ENCODE peak calls at places on chromosome 15, in six cellular contexts. S is NB4; Q is mesothelial cell of epicardium; G is left ventricle myocardium superior; L is activated T-helper 1 cell treated with anti-CD3 and anti-CD28 coated beads, Interleukin-12 subunit alpha, Interleukin-12 subunit beta, Interleukin-2, Interleukin-4 antibody, amounts not matched to agents 30 ng/mL and 10 ng/mL and 1 ng/mL, durations not matched to agents 14 hours and 24 hours and 36 hours; F is omental fat pad. Y is an unnamed sample.

GRCh38 chr15:67303490-67304363 is 49.1 kb downstream of the IQCH start:
- DNase-seq in Q (no peak), F (no peak), G (no peak), L (no peak), S (peak; percentile 39), Y (peak; percentile 5)

GRCh38 chr15:60592386-60593339 is 113.7 kb upstream of the ICE2 start:
- DNase-seq in S (no peak), Q (peak; percentile 76), G (peak; percentile 93), F (peak; percentile 35), L (peak; percentile 84), Y (peak; percentile 93)

GRCh38 chr15:84595660-84596059 is 5.1 kb upstream of the ZSCAN2 start:
- DNase-seq in G (peak; percentile 44), S (peak; percentile 54), F (no peak), L (no peak), Q (no peak), Y (peak; percentile 46)

GRCh38 chr15:58864602-58865419 is 68.7 kb downstream of the SLTM start:
- DNase-seq in L (no peak), Q (no peak), S (peak; percentile 78), F (no peak), G (peak; percentile 60), Y (peak; percentile 40)

GRCh38 chr15:94026458-94026967 is 204.8 kb upstream of the MCTP2 start:
- DNase-seq in Q (no peak), F (no peak), G (no peak), L (no peak), S (no peak), Y (no peak)

GRCh38 chr15:27951191-27951890 is 147.8 kb downstream of the OCA2 start:
- DNase-seq in G (no peak), Q (no peak), F (no peak), S (no peak), L (no peak), Y (no peak)

GRCh38 chr15:52331490-52332240 is 36.1 kb upstream of the MYO5C start:
- DNase-seq in F (no peak), Q (no peak), G (no peak), L (peak; percentile 58), S (peak; percentile 65), Y (peak; percentile 67)

GRCh38 chr15:79849789-79850188 is 47.0 kb downstream of the MTHFS start:
- DNase-seq in G (no peak), S (peak; percentile 54), F (no peak), Q (no peak), L (no peak), Y (peak; percentile 71)

GRCh38 chr15:71448688-71449114 is 333.4 kb downstream of the THSD4 start:
- DNase-seq in L (no peak), F (no peak), Q (peak; percentile 64), G (no peak), S (peak; percentile 45), Y (peak; percentile 70)

GRCh38 chr15:77738441-77739437 is 106.0 kb upstream of the LINGO1 start:
- DNase-seq in L (no peak), G (no peak), F (no peak), Q (no peak), S (no peak), Y (peak; percentile 17)

GRCh38 chr15:64651573-64652260 is 123.7 kb downstream of the RBPMS2 start:
- DNase-seq in G (no peak), L (peak; percentile 20), S (no peak), F (no peak), Q (no peak), Y (no peak)

GRCh38 chr15:57323806-57324589 is 52.3 kb upstream of the CGNL1 start:
- DNase-seq in L (no peak), G (no peak), F (no peak), S (peak; percentile 41), Q (no peak), Y (no peak)

GRCh38 chr15:70892912-70893560 is 410 bp downstream of the LRRC49 start:
- DNase-seq in G (no peak), Q (no peak), S (peak; percentile 54), L (no peak), F (no peak), Y (peak; percentile 66)

GRCh38 chr15:64050281-64051092 is 4.2 kb upstream of the DAPK2 start:
- DNase-seq in F (no peak), S (no peak), L (no peak), G (no peak), Q (no peak), Y (peak; percentile 0)

GRCh38 chr15:99999282-100000070 is 266.2 kb upstream of the LYSMD4 start:
- DNase-seq in S (no peak), G (no peak), Q (peak; percentile 34), F (no peak), L (no peak), Y (no peak)

GRCh38 chr15:38941399-38941953 is 376.9 kb upstream of the RASGRP1 start:
- DNase-seq in G (no peak), Q (no peak), L (no peak), F (no peak), S (no peak), Y (no peak)

GRCh38 chr15:82649226-82649999 is 2.2 kb upstream of the CPEB1 start:
- DNase-seq in S (no peak), L (no peak), F (no peak), G (no peak), Q (no peak), Y (no peak)

GRCh38 chr15:23081271-23081670 is 41.9 kb upstream of the TUBGCP5 start:
- DNase-seq in S (peak; percentile 34), G (no peak), F (no peak), L (no peak), Q (no peak), Y (peak; percentile 27)

GRCh38 chr15:99403597-99403996 is 152.3 kb downstream of the LRRC28 start:
- DNase-seq in Q (no peak), L (no peak), G (no peak), F (no peak), S (peak; percentile 52), Y (no peak)

GRCh38 chr15:70437882-70438331 is 325.5 kb downstream of the UACA start:
- DNase-seq in F (no peak), Q (peak; percentile 52), G (no peak), L (no peak), S (no peak), Y (no peak)

GRCh38 chr15:79370716-79371115 is 59.8 kb downstream of the TMED3 start:
- DNase-seq in L (no peak), Q (no peak), S (peak; percentile 79), F (no peak), G (no peak), Y (peak; percentile 54)

GRCh38 chr15:45449878-45450277 is 71.5 kb upstream of the GATM start:
- DNase-seq in Q (no peak), F (no peak), S (no peak), L (no peak), G (no peak), Y (no peak)

GRCh38 chr15:57911247-57911646 is 154.3 kb downstream of the ALDH1A2 start:
- DNase-seq in L (no peak), G (peak; percentile 71), Q (no peak), S (no peak), F (no peak), Y (no peak)

GRCh38 chr15:74176262-74177208 is 3.0 kb downstream of the ISLR start:
- DNase-seq in L (no peak), S (no peak), G (peak; percentile 20), Q (no peak), F (no peak), Y (no peak)

GRCh38 chr15:52976050-52976449 is 185.9 kb upstream of the ONECUT1 start:
- DNase-seq in F (no peak), G (no peak), S (no peak), L (no peak), Q (no peak), Y (no peak)

GRCh38 chr15:38193496-38193895 is 59.1 kb upstream of the SPRED1 start:
- DNase-seq in G (no peak), L (no peak), F (no peak), Q (no peak), S (no peak), Y (no peak)

GRCh38 chr15:96234109-96234892 is 96.2 kb upstream of the NR2F2 start:
- DNase-seq in F (no peak), Q (no peak), L (no peak), S (no peak), G (no peak), Y (no peak)

GRCh38 chr15:66369773-66370651 is 13.5 kb upstream of the TIPIN start:
- DNase-seq in S (peak; percentile 81), G (no peak), L (peak; percentile 34), F (no peak), Q (no peak), Y (no peak)

GRCh38 chr15:70033529-70034140 is 64.1 kb downstream of the TLE3 start:
- DNase-seq in L (no peak), Q (peak; percentile 67), F (no peak), G (no peak), S (no peak), Y (peak; percentile 52)